ENCODE peak calls at places on chromosomes 5 and 9, in ten cellular contexts. One of them, this sample, is unnamed.

GRCh38 chr9:7402704-7403389 is 396.7 kb downstream of the DMAC1 start:
- DNase-seq in A172: peak
- DNase-seq in body of pancreas: no peak
- DNase-seq in activated naive CD8-positive, alpha-beta T cell treated with anti-CD3 and anti-CD28 coated beads, Interleukin-2, amount 50 U/mL, for 24 hours: no peak
- DNase-seq in T-helper 9 cell: no peak
- DNase-seq in stimulated activated CD8-positive, alpha-beta memory T cell treated with anti-CD3 and anti-CD28 coated beads, Interleukin-4, amount 100 ng/mL, for 1 hour: no peak
- DNase-seq in posterior vena cava: no peak
- DNase-seq in effector memory CD4-positive, alpha-beta T cell: no peak
- DNase-seq in CD8-positive, alpha-beta T cell: no peak
- DNase-seq in NCI-H1092 treated with DMSO at 0.1 percent for 48 hours: no peak
- DNase-seq in this sample: no peak

GRCh38 chr9:34592895-34593601 is 3.5 kb upstream of the CNTFR start:
- DNase-seq in stimulated activated CD8-positive, alpha-beta memory T cell treated with anti-CD3 and anti-CD28 coated beads, Interleukin-4, amount 100 ng/mL, for 1 hour: no peak
- DNase-seq in effector memory CD4-positive, alpha-beta T cell: no peak
- DNase-seq in T-helper 9 cell: no peak
- DNase-seq in activated naive CD8-positive, alpha-beta T cell treated with anti-CD3 and anti-CD28 coated beads, Interleukin-2, amount 50 U/mL, for 24 hours: no peak
- DNase-seq in NCI-H1092 treated with DMSO at 0.1 percent for 48 hours: no peak
- DNase-seq in body of pancreas: no peak
- DNase-seq in A172: no peak
- DNase-seq in CD8-positive, alpha-beta T cell: no peak
- DNase-seq in posterior vena cava: peak
- DNase-seq in this sample: no peak

GRCh38 chr9:97474373-97474925 is 27.0 kb upstream of the TMOD1 start:
- DNase-seq in body of pancreas: no peak
- DNase-seq in activated naive CD8-positive, alpha-beta T cell treated with anti-CD3 and anti-CD28 coated beads, Interleukin-2, amount 50 U/mL, for 24 hours: no peak
- DNase-seq in NCI-H1092 treated with DMSO at 0.1 percent for 48 hours: no peak
- DNase-seq in CD8-positive, alpha-beta T cell: no peak
- DNase-seq in effector memory CD4-positive, alpha-beta T cell: no peak
- DNase-seq in posterior vena cava: no peak
- DNase-seq in A172: peak
- DNase-seq in stimulated activated CD8-positive, alpha-beta memory T cell treated with anti-CD3 and anti-CD28 coated beads, Interleukin-4, amount 100 ng/mL, for 1 hour: no peak
- DNase-seq in T-helper 9 cell: no peak
- DNase-seq in this sample: no peak

GRCh38 chr9:33133186-33133585 is 34.0 kb downstream of the B4GALT1 start:
- DNase-seq in CD8-positive, alpha-beta T cell: no peak
- DNase-seq in activated naive CD8-positive, alpha-beta T cell treated with anti-CD3 and anti-CD28 coated beads, Interleukin-2, amount 50 U/mL, for 24 hours: no peak
- DNase-seq in A172: peak
- DNase-seq in T-helper 9 cell: no peak
- DNase-seq in effector memory CD4-positive, alpha-beta T cell: no peak
- DNase-seq in NCI-H1092 treated with DMSO at 0.1 percent for 48 hours: no peak
- DNase-seq in posterior vena cava: peak
- DNase-seq in body of pancreas: no peak
- DNase-seq in stimulated activated CD8-positive, alpha-beta memory T cell treated with anti-CD3 and anti-CD28 coated beads, Interleukin-4, amount 100 ng/mL, for 1 hour: no peak
- DNase-seq in this sample: no peak

GRCh38 chr5:11422342-11422741 is 481.9 kb downstream of the CTNND2 start:
- DNase-seq in effector memory CD4-positive, alpha-beta T cell: no peak
- DNase-seq in body of pancreas: no peak
- DNase-seq in CD8-positive, alpha-beta T cell: no peak
- DNase-seq in posterior vena cava: no peak
- DNase-seq in stimulated activated CD8-positive, alpha-beta memory T cell treated with anti-CD3 and anti-CD28 coated beads, Interleukin-4, amount 100 ng/mL, for 1 hour: no peak
- DNase-seq in T-helper 9 cell: no peak
- DNase-seq in A172: no peak
- DNase-seq in NCI-H1092 treated with DMSO at 0.1 percent for 48 hours: no peak
- DNase-seq in activated naive CD8-positive, alpha-beta T cell treated with anti-CD3 and anti-CD28 coated beads, Interleukin-2, amount 50 U/mL, for 24 hours: no peak
- DNase-seq in this sample: no peak

GRCh38 chr5:40030661-40031060 is 605.9 kb upstream of the DAB2 start:
- DNase-seq in effector memory CD4-positive, alpha-beta T cell: no peak
- DNase-seq in A172: no peak
- DNase-seq in activated naive CD8-positive, alpha-beta T cell treated with anti-CD3 and anti-CD28 coated beads, Interleukin-2, amount 50 U/mL, for 24 hours: no peak
- DNase-seq in CD8-positive, alpha-beta T cell: no peak
- DNase-seq in posterior vena cava: no peak
- DNase-seq in T-helper 9 cell: no peak
- DNase-seq in NCI-H1092 treated with DMSO at 0.1 percent for 48 hours: no peak
- DNase-seq in body of pancreas: no peak
- DNase-seq in stimulated activated CD8-positive, alpha-beta memory T cell treated with anti-CD3 and anti-CD28 coated beads, Interleukin-4, amount 100 ng/mL, for 1 hour: no peak
- DNase-seq in this sample: no peak

GRCh38 chr9:21616082-21616778 is 134.1 kb upstream of the IFNE start:
- DNase-seq in activated naive CD8-positive, alpha-beta T cell treated with anti-CD3 and anti-CD28 coated beads, Interleukin-2, amount 50 U/mL, for 24 hours: no peak
- DNase-seq in posterior vena cava: peak
- DNase-seq in effector memory CD4-positive, alpha-beta T cell: no peak
- DNase-seq in A172: no peak
- DNase-seq in NCI-H1092 treated with DMSO at 0.1 percent for 48 hours: no peak
- DNase-seq in T-helper 9 cell: no peak
- DNase-seq in CD8-positive, alpha-beta T cell: no peak
- DNase-seq in body of pancreas: no peak
- DNase-seq in stimulated activated CD8-positive, alpha-beta memory T cell treated with anti-CD3 and anti-CD28 coated beads, Interleukin-4, amount 100 ng/mL, for 1 hour: no peak
- DNase-seq in this sample: peak

GRCh38 chr5:147046894-147047293 is 168.3 kb upstream of the PPP2R2B start:
- DNase-seq in NCI-H1092 treated with DMSO at 0.1 percent for 48 hours: no peak
- DNase-seq in activated naive CD8-positive, alpha-beta T cell treated with anti-CD3 and anti-CD28 coated beads, Interleukin-2, amount 50 U/mL, for 24 hours: no peak
- DNase-seq in A172: no peak
- DNase-seq in body of pancreas: no peak
- DNase-seq in stimulated activated CD8-positive, alpha-beta memory T cell treated with anti-CD3 and anti-CD28 coated beads, Interleukin-4, amount 100 ng/mL, for 1 hour: no peak
- DNase-seq in CD8-positive, alpha-beta T cell: no peak
- DNase-seq in effector memory CD4-positive, alpha-beta T cell: no peak
- DNase-seq in T-helper 9 cell: no peak
- DNase-seq in posterior vena cava: no peak
- DNase-seq in this sample: no peak

GRCh38 chr9:76451234-76451633 is 7.7 kb upstream of the GCNT1 start:
- DNase-seq in NCI-H1092 treated with DMSO at 0.1 percent for 48 hours: no peak
- DNase-seq in A172: peak
- DNase-seq in T-helper 9 cell: no peak
- DNase-seq in activated naive CD8-positive, alpha-beta T cell treated with anti-CD3 and anti-CD28 coated beads, Interleukin-2, amount 50 U/mL, for 24 hours: no peak
- DNase-seq in effector memory CD4-positive, alpha-beta T cell: no peak
- DNase-seq in posterior vena cava: no peak
- DNase-seq in CD8-positive, alpha-beta T cell: no peak
- DNase-seq in body of pancreas: no peak
- DNase-seq in stimulated activated CD8-positive, alpha-beta memory T cell treated with anti-CD3 and anti-CD28 coated beads, Interleukin-4, amount 100 ng/mL, for 1 hour: no peak
- DNase-seq in this sample: peak

GRCh38 chr5:154811653-154812465 is 38.5 kb downstream of the FAXDC2 start:
- DNase-seq in A172: peak
- DNase-seq in body of pancreas: peak
- DNase-seq in activated naive CD8-positive, alpha-beta T cell treated with anti-CD3 and anti-CD28 coated beads, Interleukin-2, amount 50 U/mL, for 24 hours: peak
- DNase-seq in effector memory CD4-positive, alpha-beta T cell: peak
- DNase-seq in NCI-H1092 treated with DMSO at 0.1 percent for 48 hours: no peak
- DNase-seq in CD8-positive, alpha-beta T cell: peak
- DNase-seq in posterior vena cava: no peak
- DNase-seq in T-helper 9 cell: peak
- DNase-seq in stimulated activated CD8-positive, alpha-beta memory T cell treated with anti-CD3 and anti-CD28 coated beads, Interleukin-4, amount 100 ng/mL, for 1 hour: peak
- DNase-seq in this sample: peak

GRCh38 chr5:179700401-179700918 is 1.7 kb downstream of the CANX start:
- DNase-seq in T-helper 9 cell: no peak
- DNase-seq in body of pancreas: no peak
- DNase-seq in NCI-H1092 treated with DMSO at 0.1 percent for 48 hours: no peak
- DNase-seq in stimulated activated CD8-positive, alpha-beta memory T cell treated with anti-CD3 and anti-CD28 coated beads, Interleukin-4, amount 100 ng/mL, for 1 hour: no peak
- DNase-seq in posterior vena cava: peak
- DNase-seq in activated naive CD8-positive, alpha-beta T cell treated with anti-CD3 and anti-CD28 coated beads, Interleukin-2, amount 50 U/mL, for 24 hours: no peak
- DNase-seq in CD8-positive, alpha-beta T cell: no peak
- DNase-seq in effector memory CD4-positive, alpha-beta T cell: no peak
- DNase-seq in A172: no peak
- DNase-seq in this sample: no peak

GRCh38 chr5:73968246-73968645 is 342.2 kb downstream of the ARHGEF28 start:
- DNase-seq in A172: no peak
- DNase-seq in posterior vena cava: no peak
- DNase-seq in NCI-H1092 treated with DMSO at 0.1 percent for 48 hours: no peak
- DNase-seq in body of pancreas: no peak
- DNase-seq in stimulated activated CD8-positive, alpha-beta memory T cell treated with anti-CD3 and anti-CD28 coated beads, Interleukin-4, amount 100 ng/mL, for 1 hour: no peak
- DNase-seq in activated naive CD8-positive, alpha-beta T cell treated with anti-CD3 and anti-CD28 coated beads, Interleukin-2, amount 50 U/mL, for 24 hours: no peak
- DNase-seq in effector memory CD4-positive, alpha-beta T cell: no peak
- DNase-seq in CD8-positive, alpha-beta T cell: no peak
- DNase-seq in T-helper 9 cell: no peak
- DNase-seq in this sample: no peak

GRCh38 chr9:34046784-34047379 is 1.8 kb downstream of the UBAP2 start:
- DNase-seq in effector memory CD4-positive, alpha-beta T cell: no peak
- DNase-seq in T-helper 9 cell: no peak
- DNase-seq in A172: no peak
- DNase-seq in NCI-H1092 treated with DMSO at 0.1 percent for 48 hours: no peak
- DNase-seq in activated naive CD8-positive, alpha-beta T cell treated with anti-CD3 and anti-CD28 coated beads, Interleukin-2, amount 50 U/mL, for 24 hours: no peak
- DNase-seq in stimulated activated CD8-positive, alpha-beta memory T cell treated with anti-CD3 and anti-CD28 coated beads, Interleukin-4, amount 100 ng/mL, for 1 hour: no peak
- DNase-seq in body of pancreas: no peak
- DNase-seq in posterior vena cava: no peak
- DNase-seq in CD8-positive, alpha-beta T cell: no peak
- DNase-seq in this sample: no peak

GRCh38 chr9:4069457-4070162 is 230.3 kb downstream of the GLIS3 start:
- DNase-seq in A172: no peak
- DNase-seq in effector memory CD4-positive, alpha-beta T cell: no peak
- DNase-seq in body of pancreas: no peak
- DNase-seq in CD8-positive, alpha-beta T cell: no peak
- DNase-seq in posterior vena cava: no peak
- DNase-seq in activated naive CD8-positive, alpha-beta T cell treated with anti-CD3 and anti-CD28 coated beads, Interleukin-2, amount 50 U/mL, for 24 hours: no peak
- DNase-seq in NCI-H1092 treated with DMSO at 0.1 percent for 48 hours: no peak
- DNase-seq in T-helper 9 cell: no peak
- DNase-seq in stimulated activated CD8-positive, alpha-beta memory T cell treated with anti-CD3 and anti-CD28 coated beads, Interleukin-4, amount 100 ng/mL, for 1 hour: no peak
- DNase-seq in this sample: no peak

GRCh38 chr5:78265163-78265562 is 29.3 kb downstream of the AP3B1 start:
- DNase-seq in A172: no peak
- DNase-seq in body of pancreas: no peak
- DNase-seq in NCI-H1092 treated with DMSO at 0.1 percent for 48 hours: no peak
- DNase-seq in CD8-positive, alpha-beta T cell: no peak
- DNase-seq in effector memory CD4-positive, alpha-beta T cell: no peak
- DNase-seq in T-helper 9 cell: no peak
- DNase-seq in stimulated activated CD8-positive, alpha-beta memory T cell treated with anti-CD3 and anti-CD28 coated beads, Interleukin-4, amount 100 ng/mL, for 1 hour: no peak
- DNase-seq in activated naive CD8-positive, alpha-beta T cell treated with anti-CD3 and anti-CD28 coated beads, Interleukin-2, amount 50 U/mL, for 24 hours: no peak
- DNase-seq in posterior vena cava: no peak
- DNase-seq in this sample: no peak

GRCh38 chr9:22206833-22207232 is 197.7 kb upstream of the CDKN2B start:
- DNase-seq in CD8-positive, alpha-beta T cell: no peak
- DNase-seq in posterior vena cava: no peak
- DNase-seq in body of pancreas: no peak
- DNase-seq in T-helper 9 cell: no peak
- DNase-seq in NCI-H1092 treated with DMSO at 0.1 percent for 48 hours: no peak
- DNase-seq in A172: no peak
- DNase-seq in activated naive CD8-positive, alpha-beta T cell treated with anti-CD3 and anti-CD28 coated beads, Interleukin-2, amount 50 U/mL, for 24 hours: no peak
- DNase-seq in effector memory CD4-positive, alpha-beta T cell: no peak
- DNase-seq in stimulated activated CD8-positive, alpha-beta memory T cell treated with anti-CD3 and anti-CD28 coated beads, Interleukin-4, amount 100 ng/mL, for 1 hour: no peak
- DNase-seq in this sample: no peak

GRCh38 chr9:137382728-137383452 is 40.1 kb downstream of the EXD3 start:
- DNase-seq in NCI-H1092 treated with DMSO at 0.1 percent for 48 hours: no peak
- DNase-seq in CD8-positive, alpha-beta T cell: no peak
- DNase-seq in posterior vena cava: peak
- DNase-seq in body of pancreas: no peak
- DNase-seq in A172: no peak
- DNase-seq in stimulated activated CD8-positive, alpha-beta memory T cell treated with anti-CD3 and anti-CD28 coated beads, Interleukin-4, amount 100 ng/mL, for 1 hour: no peak
- DNase-seq in T-helper 9 cell: no peak
- DNase-seq in activated naive CD8-positive, alpha-beta T cell treated with anti-CD3 and anti-CD28 coated beads, Interleukin-2, amount 50 U/mL, for 24 hours: no peak
- DNase-seq in effector memory CD4-positive, alpha-beta T cell: no peak
- DNase-seq in this sample: no peak

GRCh38 chr5:158873115-158873514 is 226.6 kb downstream of the EBF1 start:
- DNase-seq in effector memory CD4-positive, alpha-beta T cell: no peak
- DNase-seq in NCI-H1092 treated with DMSO at 0.1 percent for 48 hours: no peak
- DNase-seq in posterior vena cava: no peak
- DNase-seq in body of pancreas: no peak
- DNase-seq in A172: no peak
- DNase-seq in T-helper 9 cell: no peak
- DNase-seq in activated naive CD8-positive, alpha-beta T cell treated with anti-CD3 and anti-CD28 coated beads, Interleukin-2, amount 50 U/mL, for 24 hours: no peak
- DNase-seq in stimulated activated CD8-positive, alpha-beta memory T cell treated with anti-CD3 and anti-CD28 coated beads, Interleukin-4, amount 100 ng/mL, for 1 hour: no peak
- DNase-seq in CD8-positive, alpha-beta T cell: no peak
- DNase-seq in this sample: no peak

GRCh38 chr9:89464991-89465390 is 32.9 kb downstream of the SEMA4D start:
- DNase-seq in posterior vena cava: no peak
- DNase-seq in CD8-positive, alpha-beta T cell: no peak
- DNase-seq in body of pancreas: no peak
- DNase-seq in A172: no peak
- DNase-seq in T-helper 9 cell: no peak
- DNase-seq in stimulated activated CD8-positive, alpha-beta memory T cell treated with anti-CD3 and anti-CD28 coated beads, Interleukin-4, amount 100 ng/mL, for 1 hour: no peak
- DNase-seq in NCI-H1092 treated with DMSO at 0.1 percent for 48 hours: no peak
- DNase-seq in effector memory CD4-positive, alpha-beta T cell: no peak
- DNase-seq in activated naive CD8-positive, alpha-beta T cell treated with anti-CD3 and anti-CD28 coated beads, Interleukin-2, amount 50 U/mL, for 24 hours: no peak
- DNase-seq in this sample: no peak

GRCh38 chr5:61333351-61334223 is 1.5 kb downstream of the ZSWIM6 start:
- DNase-seq in stimulated activated CD8-positive, alpha-beta memory T cell treated with anti-CD3 and anti-CD28 coated beads, Interleukin-4, amount 100 ng/mL, for 1 hour: no peak
- DNase-seq in T-helper 9 cell: peak
- DNase-seq in CD8-positive, alpha-beta T cell: peak
- DNase-seq in body of pancreas: peak
- DNase-seq in A172: no peak
- DNase-seq in NCI-H1092 treated with DMSO at 0.1 percent for 48 hours: peak
- DNase-seq in activated naive CD8-positive, alpha-beta T cell treated with anti-CD3 and anti-CD28 coated beads, Interleukin-2, amount 50 U/mL, for 24 hours: peak
- DNase-seq in posterior vena cava: peak
- DNase-seq in effector memory CD4-positive, alpha-beta T cell: no peak
- DNase-seq in this sample: no peak

GRCh38 chr5:26959290-26959689 is 79.1 kb downstream of the CDH9 start:
- DNase-seq in A172: no peak
- DNase-seq in T-helper 9 cell: no peak
- DNase-seq in CD8-positive, alpha-beta T cell: no peak
- DNase-seq in NCI-H1092 treated with DMSO at 0.1 percent for 48 hours: no peak
- DNase-seq in posterior vena cava: no peak
- DNase-seq in stimulated activated CD8-positive, alpha-beta memory T cell treated with anti-CD3 and anti-CD28 coated beads, Interleukin-4, amount 100 ng/mL, for 1 hour: no peak
- DNase-seq in effector memory CD4-positive, alpha-beta T cell: no peak
- DNase-seq in activated naive CD8-positive, alpha-beta T cell treated with anti-CD3 and anti-CD28 coated beads, Interleukin-2, amount 50 U/mL, for 24 hours: no peak
- DNase-seq in body of pancreas: no peak
- DNase-seq in this sample: no peak

GRCh38 chr5:174317261-174317894 is 271.9 kb downstream of the NSG2 start:
- DNase-seq in body of pancreas: peak
- DNase-seq in stimulated activated CD8-positive, alpha-beta memory T cell treated with anti-CD3 and anti-CD28 coated beads, Interleukin-4, amount 100 ng/mL, for 1 hour: no peak
- DNase-seq in activated naive CD8-positive, alpha-beta T cell treated with anti-CD3 and anti-CD28 coated beads, Interleukin-2, amount 50 U/mL, for 24 hours: no peak
- DNase-seq in effector memory CD4-positive, alpha-beta T cell: no peak
- DNase-seq in A172: peak
- DNase-seq in CD8-positive, alpha-beta T cell: no peak
- DNase-seq in NCI-H1092 treated with DMSO at 0.1 percent for 48 hours: peak
- DNase-seq in posterior vena cava: peak
- DNase-seq in T-helper 9 cell: no peak
- DNase-seq in this sample: peak

GRCh38 chr5:50710838-50711237 is 44.4 kb downstream of the PARP8 start:
- DNase-seq in activated naive CD8-positive, alpha-beta T cell treated with anti-CD3 and anti-CD28 coated beads, Interleukin-2, amount 50 U/mL, for 24 hours: no peak
- DNase-seq in effector memory CD4-positive, alpha-beta T cell: no peak
- DNase-seq in stimulated activated CD8-positive, alpha-beta memory T cell treated with anti-CD3 and anti-CD28 coated beads, Interleukin-4, amount 100 ng/mL, for 1 hour: no peak
- DNase-seq in posterior vena cava: no peak
- DNase-seq in NCI-H1092 treated with DMSO at 0.1 percent for 48 hours: no peak
- DNase-seq in body of pancreas: no peak
- DNase-seq in T-helper 9 cell: no peak
- DNase-seq in CD8-positive, alpha-beta T cell: no peak
- DNase-seq in A172: no peak
- DNase-seq in this sample: no peak

GRCh38 chr5:10250804-10251276 is 760 bp downstream of the CCT5 start:
- DNase-seq in effector memory CD4-positive, alpha-beta T cell: no peak
- DNase-seq in stimulated activated CD8-positive, alpha-beta memory T cell treated with anti-CD3 and anti-CD28 coated beads, Interleukin-4, amount 100 ng/mL, for 1 hour: no peak
- DNase-seq in posterior vena cava: no peak
- DNase-seq in A172: peak
- DNase-seq in body of pancreas: no peak
- DNase-seq in T-helper 9 cell: no peak
- DNase-seq in NCI-H1092 treated with DMSO at 0.1 percent for 48 hours: no peak
- DNase-seq in activated naive CD8-positive, alpha-beta T cell treated with anti-CD3 and anti-CD28 coated beads, Interleukin-2, amount 50 U/mL, for 24 hours: no peak
- DNase-seq in CD8-positive, alpha-beta T cell: no peak
- DNase-seq in this sample: no peak

GRCh38 chr5:176793343-176793699 is 17.0 kb upstream of the UNC5A start:
- DNase-seq in posterior vena cava: no peak
- DNase-seq in stimulated activated CD8-positive, alpha-beta memory T cell treated with anti-CD3 and anti-CD28 coated beads, Interleukin-4, amount 100 ng/mL, for 1 hour: no peak
- DNase-seq in body of pancreas: no peak
- DNase-seq in activated naive CD8-positive, alpha-beta T cell treated with anti-CD3 and anti-CD28 coated beads, Interleukin-2, amount 50 U/mL, for 24 hours: no peak
- DNase-seq in CD8-positive, alpha-beta T cell: no peak
- DNase-seq in NCI-H1092 treated with DMSO at 0.1 percent for 48 hours: peak
- DNase-seq in A172: no peak
- DNase-seq in effector memory CD4-positive, alpha-beta T cell: no peak
- DNase-seq in T-helper 9 cell: no peak
- DNase-seq in this sample: no peak

This sample was measured in astrocyte of the cerebellum.